ENCODE peak calls at places on chromosomes 4 and X, in nine cellular contexts. K, H, L, A, I, N, P, U and Q are unnamed samples. For H3K36me3, the result is how much of the 10 kb centered on the place peaks cover.

GRCh38 chr4:102541708-102542107 is 40.5 kb downstream of the NFKB1 start:
- DNase-seq in P (no peak), N (no peak), I (peak), H (no peak), L (no peak), A (no peak), K (no peak), U (no peak), Q (no peak)

GRCh38 chrX:15913161-15913560 is 58.5 kb upstream of the AP1S2 start:
- DNase-seq in N (no peak), I (no peak), H (no peak), L (no peak), P (no peak), A (no peak), K (no peak), U (no peak), Q (no peak)

GRCh38 chr4:145619639-145619996 is 433 bp downstream of the MMAA start:
- DNase-seq in A (peak), K (peak), U (peak), I (peak), L (no peak), P (peak), H (peak), N (peak), Q (peak)

GRCh38 chr4:176549161-176549865 is 229.5 kb downstream of the SPCS3 start:
- DNase-seq in H (no peak), I (no peak), P (no peak), U (no peak), K (no peak), A (no peak), N (no peak), L (no peak), Q (no peak)

GRCh38 chr4:89753601-89754066 is 83.3 kb downstream of the SNCA start:
- DNase-seq in I (no peak), L (no peak), U (peak), H (no peak), A (no peak), K (no peak), P (peak), N (no peak), Q (peak)

GRCh38 chrX:1391707-1392375 is at the start of gene SLC25A6:
- DNase-seq in U (peak), K (peak), P (peak), I (peak), H (peak), N (peak), L (peak), A (peak), Q (peak)

GRCh38 chrX:672931-673330 is 42.3 kb downstream of the SHOX start:
- DNase-seq in L (no peak), K (no peak), N (no peak), U (no peak), I (no peak), H (no peak), A (no peak), P (no peak), Q (no peak)

GRCh38 chrX:10044021-10044420 is 76.9 kb downstream of the CLDN34 start:
- DNase-seq in P (no peak), H (no peak), L (no peak), N (no peak), A (no peak), U (no peak), K (no peak), I (no peak), Q (no peak)

GRCh38 chr4:159012381-159012780 is 90.5 kb upstream of the RAPGEF2 start:
- DNase-seq in H (no peak), N (no peak), A (no peak), L (no peak), P (peak), K (no peak), I (no peak), U (no peak), Q (peak)

GRCh38 chr4:2812600-2812932 is 19.7 kb downstream of the SH3BP2 start:
- DNase-seq in N (no peak), K (no peak), I (no peak), U (no peak), H (no peak), P (no peak), L (no peak), A (no peak), Q (no peak)
- H3K4me3 ChIP-seq in N (peak), K (peak), I (peak), U (peak), H (peak), P (no peak), L (peak), A (peak), Q (peak)

GRCh38 chr4:37792241-37792640 is 34.2 kb upstream of the PGM2 start:
- DNase-seq in H (no peak), P (no peak), K (no peak), U (no peak), A (no peak), I (no peak), L (no peak), N (no peak), Q (no peak)
- TF ChIP-seq CTCF in H (no peak), P (no peak), K (no peak), U (no peak), A (no peak), I (no peak), L (no peak), N (no peak), Q (no peak)

GRCh38 chr4:1337951-1338751 is 8.9 kb upstream of the UVSSA start:
- DNase-seq in L (no peak), I (no peak), U (no peak), P (no peak), H (no peak), N (no peak), A (no peak), K (no peak), Q (no peak)
- H3K36me3 ChIP-seq in L (half or more), I (half or more), U (under half), P (under half), H (half or more), N (under half), A (half or more), K (under half), Q (under half)

GRCh38 chr4:77074961-77075855 is 581 bp downstream of the CCNI start:
- DNase-seq in U (no peak), H (peak), K (peak), N (peak), L (peak), I (peak), A (peak), P (no peak), Q (no peak)

GRCh38 chr4:77072195-77072753 is 3.5 kb downstream of the CCNI start:
- DNase-seq in P (peak), N (peak), H (no peak), L (no peak), I (no peak), K (no peak), U (no peak), A (peak), Q (no peak)

GRCh38 chr4:77073981-77074865 is 1.6 kb downstream of the CCNI start:
- DNase-seq in P (no peak), I (no peak), A (no peak), K (no peak), L (no peak), N (no peak), H (no peak), U (no peak), Q (no peak)

GRCh38 chr4:77075869-77076801 is at the start of gene CCNI:
- DNase-seq in A (peak), H (peak), U (peak), I (peak), L (peak), N (peak), P (peak), K (peak), Q (peak)

GRCh38 chr4:77073106-77073858 is 2.5 kb downstream of the CCNI start:
- DNase-seq in H (no peak), K (no peak), U (no peak), P (no peak), A (no peak), N (no peak), I (no peak), L (no peak), Q (no peak)
- H3K4me3 ChIP-seq in H (peak), K (peak), U (no peak), P (peak), A (no peak), N (no peak), I (peak), L (peak), Q (peak)

GRCh38 chr4:55887594-55887993 is 34.1 kb downstream of the EXOC1 start:
- DNase-seq in L (no peak), P (no peak), A (no peak), N (no peak), U (no peak), K (no peak), H (no peak), I (no peak), Q (no peak)
- TF ChIP-seq CTCF in L (no peak), P (no peak), A (no peak), N (no peak), U (peak), K (no peak), H (no peak), I (no peak), Q (no peak)

GRCh38 chr4:15144249-15144966 is 142.1 kb downstream of the CPEB2 start:
- DNase-seq in L (no peak), I (no peak), A (no peak), U (no peak), H (no peak), N (no peak), P (no peak), K (no peak), Q (no peak)

GRCh38 chr4:15143551-15143950 is 141.3 kb downstream of the CPEB2 start:
- DNase-seq in H (no peak), I (no peak), A (no peak), L (no peak), U (no peak), P (no peak), K (no peak), N (no peak), Q (no peak)

GRCh38 chr4:15147709-15148651 is 145.7 kb downstream of the CPEB2 start:
- DNase-seq in K (no peak), U (no peak), H (no peak), P (no peak), N (no peak), L (no peak), I (no peak), A (no peak), Q (no peak)

GRCh38 chr4:15144967-15145295 is 142.7 kb downstream of the CPEB2 start:
- DNase-seq in U (no peak), N (no peak), K (no peak), I (no peak), L (no peak), A (no peak), H (no peak), P (no peak), Q (no peak)

GRCh38 chr4:15145709-15146108 is 143.4 kb downstream of the CPEB2 start:
- DNase-seq in H (no peak), P (no peak), A (no peak), K (no peak), N (no peak), I (no peak), L (peak), U (no peak), Q (no peak)
- H3K36me3 ChIP-seq in H (under half), P (under half), A (under half), K (under half), N (under half), I (under half), L (under half), U (under half), Q (under half)

DNA sequence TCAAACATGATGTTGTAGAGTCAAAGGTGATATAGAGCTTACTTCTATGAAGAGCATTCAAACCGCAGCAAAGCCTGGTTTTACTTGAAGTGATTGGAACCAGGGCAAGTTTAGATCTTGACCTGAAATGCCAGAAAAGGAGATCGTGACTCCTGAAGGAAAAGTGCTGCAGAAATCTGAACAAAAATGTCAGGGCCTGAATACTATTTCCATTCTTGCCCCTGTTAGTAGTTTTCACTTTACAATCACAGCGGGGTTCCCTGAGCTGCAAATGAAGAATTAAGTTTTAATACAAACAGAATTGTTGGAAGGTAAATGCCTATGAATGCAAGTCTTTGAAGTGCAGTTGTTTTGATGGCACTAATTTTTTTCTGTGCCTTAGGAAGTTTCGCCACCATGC is 4.1 kb downstream of the SLIT2 start:
- DNase-seq in A (no peak), L (no peak), K (no peak), N (no peak), I (no peak), U (no peak), H (no peak), P (no peak), Q (no peak)
- H3K4me3 ChIP-seq in A (no peak), L (peak), K (peak), N (no peak), I (peak), U (no peak), H (peak), P (no peak), Q (no peak)

GRCh38 chr4:162977788-162978187 is 188.9 kb downstream of the NAF1 start:
- DNase-seq in A (no peak), I (no peak), P (no peak), H (no peak), L (no peak), N (no peak), U (no peak), K (no peak), Q (no peak)
- TF ChIP-seq CTCF in A (no peak), I (no peak), P (no peak), H (no peak), L (no peak), N (no peak), U (no peak), K (no peak), Q (no peak)